ENCODE peak calls at places on chromosomes 13 and 19, in four cellular contexts. V is GM12878, J is HEK293T, B is HepG2. F is an unnamed sample.

GRCh38 chr19:46984077-46985010 is 35.3 kb upstream of the NPAS1 start:
- DNase-seq in J (no peak), V (no peak), B (peak), F (no peak)

GRCh38 chr13:50378513-50378970 is 363.3 kb downstream of the KCNRG start:
- DNase-seq in V (no peak), B (no peak), J (peak), F (no peak)

GRCh38 chr19:4327877-4328242 is 10.8 kb downstream of the STAP2 start:
- DNase-seq in J (no peak), V (no peak), B (no peak), F (no peak)

GRCh38 chr13:28613562-28613961 is 45.4 kb upstream of the POMP start:
- DNase-seq in V (no peak), J (no peak), B (no peak), F (no peak)

GRCh38 chr19:18477042-18477760 is 39.3 kb upstream of the ISYNA1 start:
- DNase-seq in V (no peak), J (no peak), B (no peak), F (peak)

GRCh38 chr19:14048439-14049153 is 13.3 kb downstream of the PALM3 start:
- DNase-seq in V (no peak), J (peak), B (peak), F (peak)

GRCh38 chr19:5971714-5972354 is 6.1 kb downstream of the RANBP3 start:
- DNase-seq in B (no peak), V (no peak), J (no peak), F (no peak)

GRCh38 chr13:113820813-113821651 is 42.8 kb downstream of the GAS6 start:
- DNase-seq in B (no peak), V (no peak), J (no peak), F (peak)

GRCh38 chr13:80400164-80400767 is 59.3 kb upstream of the SPRY2 start:
- DNase-seq in V (peak), J (no peak), B (no peak), F (no peak)

GRCh38 chr13:114053026-114053425 is 79.2 kb upstream of the C13orf46 start:
- DNase-seq in J (no peak), B (no peak), V (no peak), F (no peak)

GRCh38 chr13:77767413-77767812 is 69.9 kb downstream of the SLAIN1 start:
- DNase-seq in B (peak), V (no peak), J (no peak), F (no peak)

GRCh38 chr13:100544866-100545683 is 43.5 kb downstream of the GGACT start:
- DNase-seq in V (no peak), J (no peak), B (no peak), F (no peak)

GRCh38 chr19:57802269-57802668 is 12.4 kb downstream of the ZNF552 start:
- DNase-seq in B (no peak), V (no peak), J (no peak), F (no peak)

GRCh38 chr13:37326319-37326718 is 220.9 kb upstream of the CSNK1A1L start:
- DNase-seq in J (no peak), B (no peak), V (no peak), F (no peak)

GRCh38 chr19:18322318-18322758 is 538 bp downstream of the LSM4 start:
- DNase-seq in J (no peak), B (peak), V (no peak), F (peak)

GRCh38 chr19:33825556-33825955 is 28.9 kb downstream of the KCTD15 start:
- DNase-seq in J (no peak), V (no peak), B (no peak), F (no peak)

GRCh38 chr19:54104998-54105715 is 2.5 kb downstream of the NDUFA3 start:
- DNase-seq in V (no peak), B (no peak), J (no peak), F (no peak)

GRCh38 chr13:84098273-84098672 is 216.0 kb upstream of the SLITRK1 start:
- DNase-seq in V (no peak), J (no peak), B (no peak), F (no peak)

GRCh38 chr13:76600086-76600485 is 286.1 kb downstream of the KCTD12 start:
- DNase-seq in V (no peak), B (no peak), J (no peak), F (no peak)

GRCh38 chr19:37691881-37692504 is 27.6 kb downstream of the ZNF607 start:
- DNase-seq in B (peak), V (peak), J (peak), F (peak)

GRCh38 chr13:20505405-20506366 is 20.0 kb downstream of the CRYL1 start:
- DNase-seq in J (no peak), B (peak), V (no peak), F (no peak)

GRCh38 chr13:21050288-21051197 is 10.8 kb downstream of the LATS2 start:
- DNase-seq in V (no peak), J (no peak), B (no peak), F (no peak)

GRCh38 chr13:39498471-39499114 is 104.4 kb downstream of the LHFPL6 start:
- DNase-seq in J (no peak), V (no peak), B (no peak), F (no peak)

GRCh38 chr19:55673889-55674288 is 1.1 kb upstream of the EPN1 start:
- DNase-seq in B (no peak), J (no peak), V (no peak), F (peak)

GRCh38 chr13:98222081-98222554 is 45.0 kb upstream of the RNF113B start:
- DNase-seq in V (no peak), B (no peak), J (no peak), F (no peak)

GRCh38 chr19:30226464-30227070 is 145.6 kb upstream of the ZNF536 start:
- DNase-seq in J (peak), V (no peak), B (no peak), F (no peak)

GRCh38 chr19:7535993-7536685 is 622 bp downstream of the PNPLA6 start:
- DNase-seq in J (no peak), B (no peak), V (no peak), F (peak)

GRCh38 chr13:89925107-89925506 is 1422.4 kb upstream of the MIR17HG start:
- DNase-seq in B (peak), J (peak), V (no peak), F (no peak)

GRCh38 chr13:29402168-29402621 is 193.3 kb downstream of the SLC7A1 start:
- DNase-seq in B (no peak), J (no peak), V (no peak), F (peak)

GRCh38 chr19:55597493-55597892 is 1.8 kb downstream of the FIZ1 start:
- DNase-seq in J (no peak), B (no peak), V (no peak), F (peak)

GRCh38 chr19:58154287-58154678 is 3.7 kb upstream of the ZNF329 start:
- DNase-seq in J (no peak), V (no peak), B (peak), F (no peak)

GRCh38 chr19:18839465-18840287 is 7.9 kb downstream of the UPF1 start:
- DNase-seq in V (no peak), B (peak), J (no peak), F (no peak)

GRCh38 chr13:109922518-109922917 is 136.1 kb upstream of the IRS2 start:
- DNase-seq in J (no peak), B (no peak), V (no peak), F (no peak)

GRCh38 chr19:10500247-10500592 is 2.9 kb downstream of the KEAP1 start:
- DNase-seq in B (no peak), J (no peak), V (no peak), F (no peak)

GRCh38 chr19:10499550-10500246 is 3.5 kb downstream of the KEAP1 start:
- DNase-seq in V (no peak), B (no peak), J (no peak), F (no peak)

GRCh38 chr19:10502524-10503001 is 593 bp downstream of the KEAP1 start:
- DNase-seq in V (peak), B (peak), J (peak), F (peak)

GRCh38 chr19:10503002-10503789 is at the start of gene KEAP1:
- DNase-seq in J (peak), V (no peak), B (peak), F (peak)

GRCh38 chr19:10501971-10502523 is 1.1 kb downstream of the KEAP1 start:
- DNase-seq in V (no peak), J (peak), B (peak), F (no peak)
- TF ChIP-seq TARDBP in V (no peak), J (no peak), B (no peak), F (no peak)

GRCh38 chr13:41352935-41353801 is 42.1 kb downstream of the NAA16 start:
- DNase-seq in B (peak), J (peak), V (peak), F (peak)
- TF ChIP-seq TARDBP in B (no peak), J (no peak), V (no peak), F (no peak)

DNA sequence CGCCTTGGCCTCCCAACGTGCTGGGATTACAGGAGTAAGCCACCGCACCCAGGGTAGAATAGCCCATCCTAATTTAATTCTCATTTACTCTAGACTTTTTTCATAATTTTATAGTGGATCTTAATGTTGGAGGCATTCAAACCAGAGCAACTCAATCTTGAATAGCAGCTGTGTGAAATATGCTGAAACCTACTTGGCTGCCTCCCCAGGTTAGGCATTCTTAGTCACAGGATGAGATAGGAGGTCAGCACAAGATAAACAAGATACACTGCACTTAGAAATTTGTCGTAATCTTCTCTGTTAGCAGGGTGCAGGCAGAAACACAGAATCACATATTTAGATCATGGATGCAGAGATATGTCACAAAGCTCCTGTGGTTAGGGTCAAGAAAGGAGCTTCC is 2.7 kb upstream of the ZNF43 start:
- DNase-seq in B (no peak), V (no peak), J (no peak), F (no peak)
- TF ChIP-seq TARDBP in B (no peak), V (no peak), J (no peak), F (no peak)

DNA sequence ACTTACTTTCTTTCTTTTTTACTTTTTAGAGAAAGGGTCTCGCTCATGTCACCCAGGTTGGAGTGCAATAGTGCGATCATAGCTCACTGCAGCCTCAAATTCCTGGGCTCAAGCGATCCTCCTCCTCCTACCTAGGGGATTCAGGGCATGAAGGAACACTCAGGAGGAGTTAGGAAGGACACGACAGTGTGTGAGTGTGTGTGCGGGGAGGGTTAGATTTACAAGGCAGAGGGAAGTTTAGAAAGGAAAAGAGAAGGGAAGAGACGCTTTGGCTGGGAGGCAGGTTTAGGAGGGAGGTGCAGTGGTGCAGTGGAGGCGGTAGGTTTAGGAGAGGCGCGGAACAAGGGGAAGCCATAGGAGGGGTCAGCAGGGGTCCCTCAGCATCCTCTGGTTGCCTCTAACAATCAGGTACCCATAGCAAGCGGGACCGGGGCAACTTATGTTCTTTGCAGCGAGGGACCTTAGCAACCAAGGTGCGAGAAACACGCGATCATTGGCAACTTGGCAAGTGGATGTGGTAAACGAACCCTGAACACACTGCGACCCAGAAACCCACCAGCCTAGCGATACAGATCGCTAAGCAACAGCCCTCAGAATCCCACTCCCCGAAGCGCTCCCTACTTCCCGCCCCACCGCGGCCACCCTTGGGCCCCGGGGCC is 501 bp downstream of the SIRT2 start:
- DNase-seq in J (no peak), B (no peak), V (no peak), F (no peak)
- TF ChIP-seq TARDBP in J (no peak), B (no peak), V (no peak), F (no peak)

DNA sequence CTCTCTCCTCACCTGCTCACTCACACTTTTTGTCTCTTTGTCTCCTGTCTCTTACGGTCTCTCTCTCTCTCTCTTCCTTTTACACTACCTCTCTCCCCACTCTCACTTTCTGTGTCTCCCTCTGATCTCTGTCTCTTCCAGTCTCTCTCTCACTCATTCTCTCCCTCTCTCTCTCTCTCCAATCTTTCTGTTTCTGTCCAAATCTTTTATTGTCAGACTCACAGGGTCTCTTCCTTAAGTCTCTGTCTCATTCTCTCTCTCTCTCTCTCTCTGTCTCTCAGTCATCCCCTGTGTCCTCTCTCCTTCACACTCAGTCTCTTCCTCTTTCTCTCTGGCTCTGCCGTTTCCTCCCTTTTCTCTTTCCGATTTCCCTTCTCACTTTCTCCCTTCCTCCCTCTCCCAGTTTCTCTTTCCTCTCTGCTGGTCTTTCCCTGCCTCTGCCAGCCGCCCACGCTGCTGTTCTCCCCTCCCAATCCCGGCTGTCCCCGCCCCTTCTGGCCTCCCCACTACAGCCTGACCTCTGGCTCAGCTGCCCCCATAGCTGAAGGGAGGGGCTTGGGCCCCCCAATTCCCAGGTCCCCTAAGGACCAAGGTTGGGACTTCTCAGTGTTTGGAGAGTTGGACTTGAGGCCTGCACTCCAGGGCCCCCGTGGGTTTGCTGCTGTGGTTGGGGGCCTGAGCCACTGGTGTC is at the start of gene PLEKHA4:
- DNase-seq in J (no peak), V (no peak), B (no peak), F (peak)
- TF ChIP-seq TARDBP in J (no peak), V (no peak), B (no peak), F (no peak)

DNA sequence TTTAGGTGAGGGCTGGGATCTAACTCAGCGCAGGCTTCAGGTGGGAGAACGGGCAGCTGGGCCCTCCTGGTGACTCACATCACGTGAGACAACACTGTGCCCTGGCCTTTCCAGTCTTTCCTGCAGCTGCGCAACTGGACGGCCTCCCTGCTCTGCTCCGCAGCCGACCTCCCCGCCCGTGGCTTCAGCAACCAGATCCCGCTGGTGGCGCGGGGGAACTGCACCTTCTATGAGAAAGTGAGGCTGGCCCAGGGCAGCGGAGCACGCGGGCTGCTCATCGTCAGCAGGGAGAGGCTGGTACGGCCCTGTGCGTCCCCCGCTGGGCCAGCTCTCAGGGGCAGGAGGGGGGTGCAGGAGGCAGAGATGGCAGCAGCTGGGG is 8.8 kb downstream of the SPPL2B start:
- DNase-seq in B (peak), V (no peak), J (peak), F (no peak)
- TF ChIP-seq TARDBP in B (no peak), V (no peak), J (no peak), F (no peak)

DNA sequence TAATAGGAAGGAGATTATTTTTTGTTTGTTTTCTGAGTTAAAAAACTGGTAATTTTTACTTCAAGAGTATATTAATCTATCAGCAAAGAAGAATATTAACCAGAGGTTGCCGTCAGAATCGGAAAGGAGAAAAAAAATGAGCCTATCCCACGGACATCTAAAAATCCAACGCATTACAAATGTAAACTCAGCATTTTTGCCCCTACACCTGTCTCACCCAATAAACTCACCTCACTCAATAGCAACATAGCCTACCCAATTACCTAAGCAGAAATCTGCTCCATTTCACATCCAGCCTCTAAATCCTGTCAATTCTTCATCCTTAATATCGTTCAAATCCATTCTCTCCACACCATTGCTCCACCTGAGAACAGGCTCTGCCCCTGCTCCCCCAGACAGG is 10.4 kb upstream of the DIAPH3 start:
- DNase-seq in B (no peak), V (no peak), J (no peak), F (no peak)
- TF ChIP-seq TARDBP in B (no peak), V (no peak), J (no peak), F (no peak)

F was measured in K562.